ENCODE peak calls at places on chromosomes 5 and 9, in eight cellular contexts. V, H, O, E, X, D, F and J are unnamed samples.
A peak's percentile ranks its signal among the peaks of the same experiment; 100 is the strongest.

GRCh38 chr5:14107536-14107935 is 35.6 kb upstream of the TRIO start:
- DNase-seq in V (no peak), H (no peak), O (no peak), E (no peak), X (no peak), D (no peak), F (no peak), J (no peak)

GRCh38 chr5:74612059-74612458 is 28.5 kb downstream of the ENC1 start:
- DNase-seq in V (no peak), H (no peak), O (no peak), E (no peak), X (no peak), D (no peak), F (no peak), J (no peak)

GRCh38 chr9:137589441-137590122 is 730 bp downstream of the ZMYND19 start:
- DNase-seq in V (peak; percentile 49), H (no peak), O (no peak), E (no peak), X (no peak), D (no peak), F (no peak), J (no peak)

GRCh38 chr5:149667084-149667826 is 62.9 kb upstream of the PPARGC1B start:
- DNase-seq in V (peak; percentile 30), H (no peak), O (no peak), E (no peak), X (no peak), D (no peak), F (no peak), J (no peak)

GRCh38 chr5:158020555-158021418 is 161.8 kb upstream of the CLINT1 start:
- DNase-seq in V (no peak), H (no peak), O (no peak), E (no peak), X (no peak), D (no peak), F (no peak), J (no peak)

GRCh38 chr5:149796836-149797235 is 66.7 kb downstream of the PPARGC1B start:
- DNase-seq in V (no peak), H (no peak), O (no peak), E (no peak), X (no peak), D (no peak), F (no peak), J (no peak)

GRCh38 chr9:136198605-136199083 is 6.3 kb downstream of the LHX3 start:
- DNase-seq in V (peak; percentile 27), H (no peak), O (no peak), E (no peak), X (no peak), D (no peak), F (no peak), J (no peak)

GRCh38 chr9:106697799-106698591 is 165.0 kb upstream of the ZNF462 start:
- DNase-seq in V (peak; percentile 90), H (peak; percentile 49), O (no peak), E (peak; percentile 85), X (no peak), D (no peak), F (no peak), J (peak; percentile 83)

GRCh38 chr5:111223790-111224560 is at the start of gene CAMK4:
- DNase-seq in V (peak; percentile 54), H (peak; percentile 37), O (no peak), E (no peak), X (peak; percentile 90), D (peak; percentile 87), F (peak; percentile 83), J (peak; percentile 85)

GRCh38 chr9:38103340-38103739 is 34.3 kb upstream of the SHB start:
- DNase-seq in V (no peak), H (no peak), O (no peak), E (no peak), X (no peak), D (no peak), F (no peak), J (no peak)

GRCh38 chr5:94288937-94289336 is 329.5 kb downstream of the KIAA0825 start:
- DNase-seq in V (no peak), H (no peak), O (no peak), E (no peak), X (no peak), D (no peak), F (no peak), J (no peak)

GRCh38 chr9:123457586-123457985 is 101.6 kb downstream of the CRB2 start:
- DNase-seq in V (no peak), H (no peak), O (no peak), E (no peak), X (no peak), D (no peak), F (no peak), J (peak; percentile 49)

GRCh38 chr5:150516011-150516410 is 8.1 kb downstream of the NDST1 start:
- DNase-seq in V (peak; percentile 91), H (no peak), O (no peak), E (peak; percentile 71), X (no peak), D (no peak), F (no peak), J (peak; percentile 83)

GRCh38 chr9:4277531-4277991 is 22.3 kb downstream of the GLIS3 start:
- DNase-seq in V (no peak), H (no peak), O (no peak), E (no peak), X (no peak), D (no peak), F (no peak), J (no peak)

GRCh38 chr5:81783401-81783800 is 32.5 kb upstream of the SSBP2 start:
- DNase-seq in V (no peak), H (no peak), O (no peak), E (no peak), X (no peak), D (no peak), F (no peak), J (no peak)

GRCh38 chr9:36136894-36137391 is 410 bp downstream of the GLIPR2 start:
- DNase-seq in V (no peak), H (no peak), O (no peak), E (no peak), X (no peak), D (no peak), F (no peak), J (no peak)

GRCh38 chr5:78648359-78649219 is at the start of gene LHFPL2:
- DNase-seq in V (peak; percentile 81), H (peak; percentile 50), O (no peak), E (peak; percentile 76), X (peak; percentile 17), D (no peak), F (no peak), J (peak; percentile 88)

GRCh38 chr9:6788175-6789016 is 30.6 kb downstream of the KDM4C start:
- DNase-seq in V (no peak), H (no peak), O (no peak), E (no peak), X (no peak), D (no peak), F (no peak), J (no peak)

GRCh38 chr5:108129129-108129528 is 252.8 kb downstream of the FBXL17 start:
- DNase-seq in V (no peak), H (no peak), O (no peak), E (no peak), X (no peak), D (no peak), F (no peak), J (no peak)

GRCh38 chr5:83567741-83568530 is 96.4 kb downstream of the VCAN start:
- DNase-seq in V (no peak), H (no peak), O (no peak), E (no peak), X (no peak), D (no peak), F (no peak), J (no peak)

GRCh38 chr5:55633574-55634203 is 78.4 kb downstream of the SLC38A9 start:
- DNase-seq in V (peak; percentile 60), H (no peak), O (no peak), E (peak; percentile 69), X (no peak), D (no peak), F (no peak), J (peak; percentile 66)

DNA sequence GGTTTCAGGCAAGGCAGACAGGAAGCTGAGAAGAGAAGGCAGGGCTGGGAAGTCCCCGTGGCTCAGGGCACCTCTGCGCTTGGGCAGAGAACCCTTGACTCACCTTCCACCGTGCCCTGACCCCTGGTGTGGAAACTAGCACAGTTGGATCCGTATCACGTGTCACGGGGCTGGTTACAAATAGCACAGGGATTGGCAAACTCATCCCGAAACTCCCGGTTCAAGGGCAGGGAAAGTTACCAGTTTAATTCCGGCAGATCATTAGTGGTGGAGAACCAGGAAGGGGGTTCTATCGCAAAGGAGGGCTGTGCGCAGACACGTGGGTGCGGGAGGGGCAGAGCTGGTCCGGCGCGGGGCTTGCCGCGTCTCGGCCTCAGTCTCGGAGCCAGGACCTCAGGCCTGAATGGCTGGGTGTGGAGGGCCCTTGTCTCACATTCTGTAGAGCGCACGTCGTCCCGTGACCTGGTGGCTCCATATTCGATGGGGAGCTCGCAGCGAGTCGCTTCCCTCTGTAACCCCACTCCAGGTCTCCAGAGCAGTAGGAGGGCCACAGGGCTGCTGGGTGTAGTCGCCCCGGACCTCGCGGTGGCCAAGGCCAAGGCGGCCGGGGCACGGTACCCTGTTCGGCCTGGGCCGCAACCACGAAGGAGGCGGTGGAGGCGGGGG is 750 bp upstream of the TMEM171 start:
- DNase-seq in V (no peak), H (no peak), O (no peak), E (no peak), X (peak; percentile 29), D (no peak), F (no peak), J (no peak)
- H3K4me3 ChIP-seq in V (peak overlapping the region; percentile 63), H (no peak overlapping the region), O (no peak overlapping the region), E (no peak overlapping the region), X (no peak overlapping the region), D (no peak overlapping the region), F (no peak overlapping the region), J (peak overlapping the region; percentile 42)

DNA sequence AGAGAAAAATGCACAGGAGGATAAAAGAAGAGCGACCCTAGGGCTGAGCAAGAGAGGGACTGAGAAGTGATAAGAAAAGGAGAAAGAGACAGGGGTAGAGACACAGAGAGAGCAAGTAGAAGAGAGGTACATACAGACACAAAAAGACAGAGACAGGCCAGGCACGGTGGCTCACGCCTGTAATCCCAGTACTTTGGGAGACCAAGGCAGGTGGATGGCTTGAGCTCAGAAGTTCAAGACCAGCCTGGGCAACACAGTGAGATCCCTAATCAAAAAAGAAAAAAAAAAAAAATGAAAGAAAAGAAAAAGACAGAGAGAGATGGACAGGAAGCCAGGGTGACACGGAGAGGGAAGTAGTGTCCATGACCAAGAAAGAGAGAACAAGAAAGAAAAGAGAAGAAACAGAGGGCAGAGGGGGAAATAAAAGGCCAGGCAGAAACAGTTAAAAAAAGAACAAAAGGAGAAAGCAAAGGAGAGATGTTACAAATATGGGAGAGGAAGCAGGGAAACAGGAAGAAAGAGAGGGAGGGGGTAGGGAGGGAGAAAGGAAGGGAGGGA is 209.4 kb upstream of the TRIM32 start:
- DNase-seq in V (no peak), H (no peak), O (no peak), E (no peak), X (no peak), D (no peak), F (no peak), J (no peak)
- H3K4me3 ChIP-seq in V (no peak overlapping the region), H (no peak overlapping the region), O (no peak overlapping the region), E (no peak overlapping the region), X (no peak overlapping the region), D (no peak overlapping the region), F (no peak overlapping the region), J (no peak overlapping the region)

GRCh38 chr9:127828262-127829031 is 25.8 kb downstream of the FPGS start:
- DNase-seq in V (peak; percentile 92), H (peak; percentile 53), O (no peak), E (peak; percentile 97), X (no peak), D (no peak), F (no peak), J (peak; percentile 95)
- H3K4me3 ChIP-seq in V (peak overlapping the region; percentile 21), H (peak overlapping the region; percentile 15), O (no peak overlapping the region), E (peak overlapping the region; percentile 10), X (no peak overlapping the region), D (no peak overlapping the region), F (no peak overlapping the region), J (no peak overlapping the region)

GRCh38 chr9:88645869-88646204 is 110.9 kb downstream of the NXNL2 start:
- DNase-seq in V (no peak), H (no peak), O (no peak), E (no peak), X (no peak), D (no peak), F (no peak), J (peak; percentile 42)
- H3K4me3 ChIP-seq in V (no peak overlapping the region), H (no peak overlapping the region), O (no peak overlapping the region), E (no peak overlapping the region), X (no peak overlapping the region), D (no peak overlapping the region), F (no peak overlapping the region), J (no peak overlapping the region)